ENCODE peak calls at places on chromosomes 7 and 10, in seven cellular contexts. One of them, this sample, is unnamed. For H3K27me3, the result is how much of the 10 kb centered on the place peaks cover.

GRCh38 chr10:14583967-14584366 is 190.7 kb downstream of the FAM107B start:
- DNase-seq in H1: no peak
- DNase-seq in mesendoderm: no peak
- DNase-seq in IMR-90: no peak
- DNase-seq in H9: peak
- DNase-seq in mesenchymal stem cell: no peak
- DNase-seq in trophoblast cell: no peak
- DNase-seq in this sample: no peak

GRCh38 chr10:61898435-61898778 is 3.1 kb upstream of the ARID5B start:
- DNase-seq in mesendoderm: no peak
- DNase-seq in IMR-90: no peak
- DNase-seq in H1: no peak
- DNase-seq in mesenchymal stem cell: no peak
- DNase-seq in trophoblast cell: no peak
- DNase-seq in H9: no peak
- DNase-seq in this sample: no peak

GRCh38 chr10:101748496-101748895 is 27.4 kb downstream of the FGF8 start:
- DNase-seq in IMR-90: no peak
- DNase-seq in trophoblast cell: no peak
- DNase-seq in H9: no peak
- DNase-seq in H1: no peak
- DNase-seq in mesenchymal stem cell: no peak
- DNase-seq in mesendoderm: peak
- DNase-seq in this sample: no peak

GRCh38 chr7:121510858-121511482 is 114.9 kb upstream of the FAM3C start:
- DNase-seq in trophoblast cell: no peak
- DNase-seq in IMR-90: no peak
- DNase-seq in H1: no peak
- DNase-seq in mesenchymal stem cell: no peak
- DNase-seq in H9: peak
- DNase-seq in mesendoderm: peak
- DNase-seq in this sample: no peak

GRCh38 chr10:132614431-132615341 is 77.1 kb downstream of the INPP5A start:
- DNase-seq in mesenchymal stem cell: no peak
- DNase-seq in mesendoderm: peak
- DNase-seq in H1: no peak
- DNase-seq in H9: no peak
- DNase-seq in trophoblast cell: no peak
- DNase-seq in IMR-90: no peak
- DNase-seq in this sample: no peak

GRCh38 chr10:93386496-93387369 is 95.4 kb downstream of the MYOF start:
- DNase-seq in IMR-90: no peak
- DNase-seq in mesenchymal stem cell: peak
- DNase-seq in mesendoderm: no peak
- DNase-seq in trophoblast cell: peak
- DNase-seq in H9: no peak
- DNase-seq in H1: no peak
- DNase-seq in this sample: no peak

GRCh38 chr10:110502072-110502845 is 4.6 kb downstream of the DUSP5 start:
- DNase-seq in mesenchymal stem cell: no peak
- DNase-seq in IMR-90: no peak
- DNase-seq in trophoblast cell: no peak
- DNase-seq in H1: no peak
- DNase-seq in mesendoderm: no peak
- DNase-seq in H9: no peak
- DNase-seq in this sample: no peak

GRCh38 chr10:132329565-132330485 is 2.2 kb upstream of the LRRC27 start:
- DNase-seq in mesendoderm: peak
- DNase-seq in H9: no peak
- DNase-seq in trophoblast cell: peak
- DNase-seq in IMR-90: peak
- DNase-seq in H1: no peak
- DNase-seq in mesenchymal stem cell: peak
- DNase-seq in this sample: no peak

GRCh38 chr7:104657134-104657533 is 328.7 kb downstream of the LHFPL3 start:
- DNase-seq in mesenchymal stem cell: no peak
- DNase-seq in H9: no peak
- DNase-seq in trophoblast cell: no peak
- DNase-seq in mesendoderm: no peak
- DNase-seq in IMR-90: no peak
- DNase-seq in H1: no peak
- DNase-seq in this sample: no peak

GRCh38 chr10:130795819-130796218 is 515.7 kb downstream of the TCERG1L start:
- DNase-seq in trophoblast cell: no peak
- DNase-seq in H9: no peak
- DNase-seq in H1: no peak
- DNase-seq in mesenchymal stem cell: no peak
- DNase-seq in IMR-90: no peak
- DNase-seq in mesendoderm: no peak
- DNase-seq in this sample: no peak

GRCh38 chr10:48684463-48684791 is 246 bp upstream of the WDFY4 start:
- DNase-seq in trophoblast cell: no peak
- DNase-seq in H9: no peak
- DNase-seq in IMR-90: no peak
- DNase-seq in H1: no peak
- DNase-seq in mesendoderm: no peak
- DNase-seq in mesenchymal stem cell: no peak
- DNase-seq in this sample: no peak

GRCh38 chr7:47484457-47484856 is 97.5 kb downstream of the TNS3 start:
- DNase-seq in mesenchymal stem cell: no peak
- DNase-seq in mesendoderm: no peak
- DNase-seq in H1: no peak
- DNase-seq in H9: no peak
- DNase-seq in IMR-90: no peak
- DNase-seq in trophoblast cell: no peak
- DNase-seq in this sample: no peak

GRCh38 chr7:91181949-91182348 is 82.3 kb upstream of the FZD1 start:
- DNase-seq in trophoblast cell: no peak
- DNase-seq in H9: no peak
- DNase-seq in mesendoderm: no peak
- DNase-seq in H1: no peak
- DNase-seq in mesenchymal stem cell: no peak
- DNase-seq in IMR-90: peak
- DNase-seq in this sample: no peak

DNA sequence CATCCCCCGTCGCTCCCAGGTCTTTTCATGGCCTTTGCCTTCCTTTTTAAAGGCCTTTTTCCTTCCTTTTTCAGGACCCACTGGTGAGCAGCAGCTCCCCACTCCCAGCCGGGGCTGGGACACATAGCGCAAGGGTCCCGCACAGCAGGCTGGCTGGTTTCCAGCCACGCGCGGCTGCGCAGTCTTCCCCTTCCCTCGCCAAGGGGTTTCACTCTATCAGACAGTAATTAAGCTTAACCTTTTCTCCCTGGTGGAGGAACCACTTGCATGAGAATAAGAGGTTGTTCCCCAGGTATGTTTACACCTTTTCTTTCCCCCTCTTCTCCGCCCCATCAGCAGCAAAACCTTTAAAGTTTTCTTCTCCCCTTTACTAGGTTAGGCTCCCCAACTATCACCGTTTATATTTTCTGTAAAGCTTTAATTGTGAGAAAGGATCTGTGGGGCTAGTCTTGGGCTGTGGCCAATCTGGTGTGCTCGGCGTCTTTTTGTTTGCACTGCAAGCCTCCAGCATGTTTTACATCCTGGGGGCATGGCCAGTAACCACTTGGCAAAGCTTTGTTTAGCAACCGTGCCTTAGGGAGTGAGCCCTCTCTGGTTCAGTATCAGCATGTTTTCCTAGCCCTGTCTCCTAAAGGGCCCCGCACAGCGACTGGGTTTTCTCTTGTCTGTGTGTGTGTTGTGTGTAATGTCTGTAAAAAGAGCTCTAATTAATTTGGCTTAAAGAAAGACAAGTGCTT is 219.6 kb downstream of the PHF14 start:
- DNase-seq in trophoblast cell: peak
- DNase-seq in mesendoderm: peak
- DNase-seq in mesenchymal stem cell: peak
- DNase-seq in IMR-90: no peak
- DNase-seq in H1: peak
- DNase-seq in H9: peak
- DNase-seq in this sample: no peak
- H3K9ac ChIP-seq in trophoblast cell: no peak
- H3K9ac ChIP-seq in mesendoderm: peak
- H3K9ac ChIP-seq in mesenchymal stem cell: peak
- H3K9ac ChIP-seq in IMR-90: no peak
- H3K9ac ChIP-seq in H1: peak
- H3K9ac ChIP-seq in H9: no peak
- H3K9ac ChIP-seq in this sample: no peak

GRCh38 chr10:114242235-114242634 is 3.2 kb downstream of the VWA2 start:
- DNase-seq in mesendoderm: no peak
- DNase-seq in trophoblast cell: no peak
- DNase-seq in IMR-90: no peak
- DNase-seq in H9: no peak
- DNase-seq in H1: no peak
- DNase-seq in mesenchymal stem cell: no peak
- DNase-seq in this sample: no peak

GRCh38 chr10:114243661-114244060 is 4.6 kb downstream of the VWA2 start:
- DNase-seq in H9: no peak
- DNase-seq in mesendoderm: no peak
- DNase-seq in trophoblast cell: no peak
- DNase-seq in H1: no peak
- DNase-seq in IMR-90: no peak
- DNase-seq in mesenchymal stem cell: no peak
- DNase-seq in this sample: no peak

GRCh38 chr10:114244126-114244525 is 5.1 kb downstream of the VWA2 start:
- DNase-seq in H9: no peak
- DNase-seq in mesenchymal stem cell: no peak
- DNase-seq in trophoblast cell: no peak
- DNase-seq in mesendoderm: no peak
- DNase-seq in IMR-90: no peak
- DNase-seq in H1: no peak
- DNase-seq in this sample: no peak

GRCh38 chr10:114246679-114247305 is 7.7 kb downstream of the VWA2 start:
- DNase-seq in trophoblast cell: peak
- DNase-seq in H1: no peak
- DNase-seq in H9: no peak
- DNase-seq in mesendoderm: no peak
- DNase-seq in IMR-90: no peak
- DNase-seq in mesenchymal stem cell: no peak
- DNase-seq in this sample: no peak

DNA sequence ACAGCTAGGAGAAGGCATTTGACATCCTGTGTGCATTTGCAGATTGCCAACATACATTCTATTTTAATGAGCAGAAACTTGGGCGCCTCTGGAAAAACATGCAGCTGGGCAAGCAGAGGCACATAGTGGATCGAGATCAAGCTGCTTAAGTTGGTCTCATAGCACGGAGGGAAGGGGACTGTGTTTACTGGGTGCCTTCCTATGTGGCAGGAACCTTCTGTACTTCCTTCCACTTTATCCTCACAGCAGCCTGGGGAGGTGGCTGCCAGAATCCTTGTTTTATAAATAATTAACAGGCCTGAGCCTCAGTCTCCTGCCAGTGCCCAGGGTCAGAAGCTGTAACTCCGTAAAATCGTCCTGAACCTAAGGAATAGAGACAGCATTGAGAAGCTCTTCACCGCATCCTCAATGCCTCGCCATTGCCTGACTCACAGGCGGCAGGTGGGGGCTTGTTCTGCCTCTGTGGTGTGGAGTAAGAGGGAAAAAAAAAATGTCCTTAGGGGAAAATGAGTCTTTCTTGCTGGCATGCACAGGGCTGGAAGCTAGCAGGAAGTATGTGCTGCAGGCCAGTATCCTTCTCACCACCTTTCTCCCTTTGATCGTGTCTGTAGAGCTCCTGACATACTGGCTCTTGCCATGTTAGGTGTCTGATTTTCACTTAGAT is 6.2 kb downstream of the VWA2 start:
- DNase-seq in H9: no peak
- DNase-seq in mesenchymal stem cell: no peak
- DNase-seq in IMR-90: no peak
- DNase-seq in mesendoderm: no peak
- DNase-seq in H1: no peak
- DNase-seq in trophoblast cell: peak
- DNase-seq in this sample: no peak
- H3K27me3 ChIP-seq in H9: under half
- H3K27me3 ChIP-seq in mesenchymal stem cell: half or more
- H3K27me3 ChIP-seq in IMR-90: half or more
- H3K27me3 ChIP-seq in mesendoderm: under half
- H3K27me3 ChIP-seq in H1: under half
- H3K27me3 ChIP-seq in trophoblast cell: under half
- H3K27me3 ChIP-seq in this sample: half or more

DNA sequence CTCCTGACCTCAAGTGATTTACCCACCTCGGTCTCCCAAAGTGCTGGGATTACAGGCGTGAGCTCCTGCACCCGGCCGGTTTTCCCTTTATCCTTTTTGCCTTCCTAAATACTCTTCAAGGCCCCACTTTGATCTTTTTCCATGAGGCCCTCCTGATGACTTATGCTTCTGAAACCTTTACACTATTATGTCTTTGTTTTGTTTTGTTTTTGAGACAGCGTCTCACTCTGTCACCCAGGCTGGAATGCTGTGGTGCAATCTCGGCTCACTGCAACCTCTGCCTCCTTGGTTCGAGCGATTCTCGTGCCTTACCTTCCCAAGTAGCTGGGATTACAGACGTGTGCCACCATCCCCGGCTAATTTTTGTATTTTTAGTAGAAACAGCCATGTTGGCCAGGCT is 3.8 kb downstream of the STMP1 start:
- DNase-seq in mesenchymal stem cell: no peak
- DNase-seq in IMR-90: peak
- DNase-seq in trophoblast cell: peak
- DNase-seq in H9: no peak
- DNase-seq in H1: no peak
- DNase-seq in mesendoderm: no peak
- DNase-seq in this sample: no peak
- H3K18ac ChIP-seq in mesenchymal stem cell: no peak
- H3K18ac ChIP-seq in IMR-90: no peak
- H3K18ac ChIP-seq in trophoblast cell: no peak
- H3K18ac ChIP-seq in H9: no peak
- H3K18ac ChIP-seq in H1: no peak
- H3K18ac ChIP-seq in mesendoderm: no peak
- H3K18ac ChIP-seq in this sample: no peak

DNA sequence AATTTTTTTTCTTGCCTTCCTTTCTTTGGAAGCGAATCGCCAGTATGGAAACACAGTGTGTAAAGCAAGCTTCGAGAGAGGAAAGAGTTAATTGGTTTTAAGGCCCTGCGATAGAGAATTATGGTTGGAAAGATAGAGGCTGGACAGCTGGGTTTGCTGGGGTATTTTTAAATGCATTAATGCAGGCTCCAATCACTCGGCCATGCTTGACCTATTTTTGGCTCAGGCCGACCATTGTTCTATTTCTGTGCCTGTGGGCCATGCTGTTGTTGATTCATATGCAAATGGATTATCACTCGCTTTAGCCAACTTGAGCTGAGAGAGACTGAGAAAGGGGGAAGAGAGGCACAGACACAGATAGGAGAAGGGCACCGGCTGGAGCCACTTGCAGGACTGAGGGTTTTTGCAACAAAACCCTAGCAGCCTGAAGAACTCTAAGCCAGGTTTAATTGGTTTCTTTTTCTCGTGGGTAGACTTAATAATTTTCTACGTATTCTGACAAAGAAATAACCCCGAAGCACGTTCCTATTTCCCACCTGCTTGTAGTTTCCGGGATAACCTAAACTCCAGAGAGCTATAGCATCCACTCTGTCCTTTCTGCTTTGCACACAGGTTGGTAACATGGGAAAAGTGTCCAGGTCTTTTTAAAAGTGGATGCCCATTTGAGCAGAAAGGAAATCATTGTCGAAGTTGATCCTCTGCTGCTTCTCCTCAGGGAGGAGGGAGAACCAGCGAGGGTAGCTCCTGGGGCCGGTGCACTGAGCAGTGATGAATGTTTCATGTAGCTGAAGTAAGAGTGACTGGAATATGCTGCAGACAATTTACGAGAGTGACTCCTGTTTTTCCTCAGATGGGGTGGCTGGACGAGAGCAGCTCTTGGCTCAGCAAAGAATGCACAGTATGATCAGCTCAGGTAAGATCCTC is at the start of gene HDAC9:
- DNase-seq in trophoblast cell: peak
- DNase-seq in H1: no peak
- DNase-seq in mesendoderm: peak
- DNase-seq in mesenchymal stem cell: peak
- DNase-seq in IMR-90: peak
- DNase-seq in H9: peak
- DNase-seq in this sample: peak
- H3K9ac ChIP-seq in trophoblast cell: no peak
- H3K9ac ChIP-seq in H1: peak
- H3K9ac ChIP-seq in mesendoderm: peak
- H3K9ac ChIP-seq in mesenchymal stem cell: peak
- H3K9ac ChIP-seq in IMR-90: no peak
- H3K9ac ChIP-seq in H9: peak
- H3K9ac ChIP-seq in this sample: no peak

This sample was measured in neuronal stem cell.